ENCODE peak calls at places on chromosomes 16 and 17, in seven cellular contexts. I is GM12891, S is GM12878, X is HepG2, J is SK-N-SH, U is H1, V is K562. B is an unnamed sample.

GRCh38 chr16:11361043-11361442 is 15.8 kb downstream of the RMI2 start:
- DNase-seq in I (no peak), S (no peak), X (no peak), J (no peak), U (no peak), V (no peak), B (no peak)

GRCh38 chr16:66751992-66752322 is 548 bp upstream of the DYNC1LI2 start:
- DNase-seq in I (no peak), S (no peak), X (no peak), J (no peak), U (no peak), V (no peak), B (no peak)

GRCh38 chr16:20612551-20613470 is 36.6 kb upstream of the ACSM2B start:
- DNase-seq in I (no peak), S (no peak), X (no peak), J (no peak), U (no peak), V (no peak), B (no peak)

GRCh38 chr16:2835638-2836493 is 5.8 kb downstream of the ZG16B start:
- DNase-seq in I (no peak), S (no peak), X (peak), J (no peak), U (no peak), V (no peak), B (no peak)

GRCh38 chr16:2770781-2771111 is 6.3 kb downstream of the ELOB start:
- DNase-seq in I (no peak), S (no peak), X (no peak), J (no peak), U (no peak), V (no peak), B (no peak)

GRCh38 chr17:36851230-36851629 is 86.0 kb upstream of the LHX1 start:
- DNase-seq in I (no peak), S (no peak), X (peak), J (no peak), U (no peak), V (no peak), B (no peak)

GRCh38 chr16:56343661-56344517 is 81.5 kb downstream of the AMFR start:
- DNase-seq in I (no peak), S (no peak), X (no peak), J (no peak), U (no peak), V (no peak), B (no peak)

GRCh38 chr16:8971416-8971815 is 7.7 kb upstream of the USP7 start:
- DNase-seq in I (no peak), S (no peak), X (no peak), J (no peak), U (no peak), V (no peak), B (no peak)

GRCh38 chr16:645852-646678 is 3.1 kb upstream of the WDR90 start:
- DNase-seq in I (no peak), S (no peak), X (peak), J (no peak), U (no peak), V (no peak), B (no peak)

GRCh38 chr17:41527076-41528023 is 758 bp downstream of the KRT19 start:
- DNase-seq in I (no peak), S (no peak), X (no peak), J (no peak), U (peak), V (peak), B (no peak)

DNA sequence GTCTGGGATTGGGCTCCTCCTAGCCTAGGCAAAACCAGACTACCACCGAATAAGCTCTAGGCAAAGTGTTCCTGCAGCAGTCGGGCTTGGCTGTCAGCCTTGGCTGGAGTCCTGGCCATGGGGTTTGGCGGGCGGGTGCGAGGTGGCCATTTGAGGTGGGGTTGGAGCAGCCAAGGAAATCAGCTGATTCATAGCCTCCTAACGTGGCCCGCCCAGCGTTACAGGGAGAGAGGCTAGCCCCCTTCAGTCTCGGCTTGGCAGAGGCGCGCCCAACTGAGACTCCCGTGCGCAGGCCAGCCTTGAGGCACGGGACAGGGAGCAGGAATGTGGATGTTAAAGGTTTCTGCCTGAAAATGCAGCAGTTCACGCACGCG is 1.9 kb downstream of the PMP22 start:
- DNase-seq in I (no peak), S (no peak), X (no peak), J (peak), U (no peak), V (no peak), B (no peak)
- TF ChIP-seq POLR2AphosphoS5 in I (no peak), S (no peak), X (no peak), J (no peak), U (no peak), V (no peak), B (no peak)

GRCh38 chr16:47143677-47144558 is at the start of gene NETO2:
- DNase-seq in I (peak), S (no peak), X (peak), J (peak), U (peak), V (peak), B (peak)
- TF ChIP-seq TAF1 in I (no peak), S (no peak), X (no peak), J (no peak), U (peak), V (peak), B (peak)

GRCh38 chr17:82045916-82046484 is 5.6 kb downstream of the RFNG start:
- DNase-seq in I (no peak), S (no peak), X (no peak), J (no peak), U (no peak), V (no peak), B (no peak)

GRCh38 chr17:82043507-82043906 is 6.0 kb upstream of the DCXR start:
- DNase-seq in I (no peak), S (no peak), X (no peak), J (no peak), U (peak), V (no peak), B (no peak)

GRCh38 chr17:82041139-82041814 is 3.8 kb upstream of the DCXR start:
- DNase-seq in I (no peak), S (no peak), X (no peak), J (no peak), U (no peak), V (no peak), B (no peak)

GRCh38 chr17:82039695-82040299 is 2.3 kb upstream of the DCXR start:
- DNase-seq in I (no peak), S (no peak), X (peak), J (no peak), U (no peak), V (no peak), B (no peak)

GRCh38 chr17:82042649-82043048 is 5.2 kb upstream of the DCXR start:
- DNase-seq in I (no peak), S (no peak), X (no peak), J (no peak), U (no peak), V (no peak), B (no peak)
- TF ChIP-seq POLR2AphosphoS5 in I (no peak), S (no peak), X (no peak), J (no peak), U (no peak), V (no peak), B (no peak)

GRCh38 chr16:81606039-81606438 is 161.4 kb downstream of the CMIP start:
- DNase-seq in I (no peak), S (no peak), X (no peak), J (no peak), U (no peak), V (no peak), B (no peak)
- TF ChIP-seq TAF1 in I (no peak), S (no peak), X (no peak), J (no peak), U (no peak), V (no peak), B (no peak)